ENCODE peak calls at places on chromosomes 7 and 10, in five cellular contexts. One of them, this sample, is unnamed.

GRCh38 chr10:104293021-104293420 is 24.0 kb downstream of the GSTO2 start:
- DNase-seq in H1: no peak
- DNase-seq in H9: no peak
- DNase-seq in mesenchymal stem cell: no peak
- DNase-seq in trophoblast cell: peak
- DNase-seq in this sample: no peak

GRCh38 chr7:51325937-51326336 is 9.3 kb upstream of the COBL start:
- DNase-seq in H1: no peak
- DNase-seq in H9: no peak
- DNase-seq in mesenchymal stem cell: peak
- DNase-seq in trophoblast cell: peak
- DNase-seq in this sample: no peak

GRCh38 chr10:5832946-5833345 is 19.7 kb upstream of the GDI2 start:
- DNase-seq in H1: no peak
- DNase-seq in H9: no peak
- DNase-seq in mesenchymal stem cell: no peak
- DNase-seq in trophoblast cell: peak
- DNase-seq in this sample: no peak

GRCh38 chr10:131277278-131277677 is 34.2 kb downstream of the TCERG1L start:
- DNase-seq in H1: no peak
- DNase-seq in H9: no peak
- DNase-seq in mesenchymal stem cell: no peak
- DNase-seq in trophoblast cell: no peak
- DNase-seq in this sample: no peak

GRCh38 chr7:2031496-2031895 is 201.2 kb downstream of the MAD1L1 start:
- DNase-seq in H1: no peak
- DNase-seq in H9: no peak
- DNase-seq in mesenchymal stem cell: no peak
- DNase-seq in trophoblast cell: no peak
- DNase-seq in this sample: no peak

GRCh38 chr7:70756789-70757188 is 375.2 kb upstream of the GALNT17 start:
- DNase-seq in H1: no peak
- DNase-seq in H9: no peak
- DNase-seq in mesenchymal stem cell: no peak
- DNase-seq in trophoblast cell: no peak
- DNase-seq in this sample: no peak

GRCh38 chr10:71971311-71971731 is 7.1 kb downstream of the CHST3 start:
- DNase-seq in H1: no peak
- DNase-seq in H9: no peak
- DNase-seq in mesenchymal stem cell: no peak
- DNase-seq in trophoblast cell: no peak
- DNase-seq in this sample: no peak

GRCh38 chr7:28575241-28575643 is 162.9 kb downstream of the CREB5 start:
- DNase-seq in H1: no peak
- DNase-seq in H9: no peak
- DNase-seq in mesenchymal stem cell: peak
- DNase-seq in trophoblast cell: peak
- DNase-seq in this sample: no peak

GRCh38 chr10:17115683-17116082 is 13.9 kb downstream of the CUBN start:
- DNase-seq in H1: no peak
- DNase-seq in H9: no peak
- DNase-seq in mesenchymal stem cell: peak
- DNase-seq in trophoblast cell: no peak
- DNase-seq in this sample: no peak

GRCh38 chr7:153381275-153382119 is 621.9 kb downstream of the ACTR3B start:
- DNase-seq in H1: peak
- DNase-seq in H9: peak
- DNase-seq in mesenchymal stem cell: no peak
- DNase-seq in trophoblast cell: peak
- DNase-seq in this sample: peak

GRCh38 chr7:158325530-158326381 is 261.9 kb downstream of the PTPRN2 start:
- DNase-seq in H1: peak
- DNase-seq in H9: peak
- DNase-seq in mesenchymal stem cell: no peak
- DNase-seq in trophoblast cell: no peak
- DNase-seq in this sample: peak

GRCh38 chr7:155517969-155518368 is 28.4 kb downstream of the CNPY1 start:
- DNase-seq in H1: no peak
- DNase-seq in H9: no peak
- DNase-seq in mesenchymal stem cell: no peak
- DNase-seq in trophoblast cell: no peak
- DNase-seq in this sample: no peak

GRCh38 chr10:94567714-94568520 is 22.3 kb downstream of the HELLS start:
- DNase-seq in H1: no peak
- DNase-seq in H9: no peak
- DNase-seq in mesenchymal stem cell: no peak
- DNase-seq in trophoblast cell: no peak
- DNase-seq in this sample: no peak

GRCh38 chr10:2067015-2067414 is 329.7 kb upstream of the ADARB2 start:
- DNase-seq in H1: no peak
- DNase-seq in H9: no peak
- DNase-seq in mesenchymal stem cell: no peak
- DNase-seq in trophoblast cell: no peak
- DNase-seq in this sample: no peak

GRCh38 chr7:81725496-81726117 is 44.2 kb downstream of the HGF start:
- DNase-seq in H1: peak
- DNase-seq in H9: no peak
- DNase-seq in mesenchymal stem cell: peak
- DNase-seq in trophoblast cell: no peak
- DNase-seq in this sample: no peak

GRCh38 chr10:69769395-69769989 is 32.2 kb upstream of the COL13A1 start:
- DNase-seq in H1: peak
- DNase-seq in H9: peak
- DNase-seq in mesenchymal stem cell: peak
- DNase-seq in trophoblast cell: peak
- DNase-seq in this sample: no peak

GRCh38 chr7:28020302-28020940 is 160.2 kb downstream of the JAZF1 start:
- DNase-seq in H1: peak
- DNase-seq in H9: peak
- DNase-seq in mesenchymal stem cell: peak
- DNase-seq in trophoblast cell: peak
- DNase-seq in this sample: peak

GRCh38 chr7:92715963-92716362 is 120.4 kb downstream of the CDK6 start:
- DNase-seq in H1: no peak
- DNase-seq in H9: no peak
- DNase-seq in mesenchymal stem cell: no peak
- DNase-seq in trophoblast cell: no peak
- DNase-seq in this sample: no peak

DNA sequence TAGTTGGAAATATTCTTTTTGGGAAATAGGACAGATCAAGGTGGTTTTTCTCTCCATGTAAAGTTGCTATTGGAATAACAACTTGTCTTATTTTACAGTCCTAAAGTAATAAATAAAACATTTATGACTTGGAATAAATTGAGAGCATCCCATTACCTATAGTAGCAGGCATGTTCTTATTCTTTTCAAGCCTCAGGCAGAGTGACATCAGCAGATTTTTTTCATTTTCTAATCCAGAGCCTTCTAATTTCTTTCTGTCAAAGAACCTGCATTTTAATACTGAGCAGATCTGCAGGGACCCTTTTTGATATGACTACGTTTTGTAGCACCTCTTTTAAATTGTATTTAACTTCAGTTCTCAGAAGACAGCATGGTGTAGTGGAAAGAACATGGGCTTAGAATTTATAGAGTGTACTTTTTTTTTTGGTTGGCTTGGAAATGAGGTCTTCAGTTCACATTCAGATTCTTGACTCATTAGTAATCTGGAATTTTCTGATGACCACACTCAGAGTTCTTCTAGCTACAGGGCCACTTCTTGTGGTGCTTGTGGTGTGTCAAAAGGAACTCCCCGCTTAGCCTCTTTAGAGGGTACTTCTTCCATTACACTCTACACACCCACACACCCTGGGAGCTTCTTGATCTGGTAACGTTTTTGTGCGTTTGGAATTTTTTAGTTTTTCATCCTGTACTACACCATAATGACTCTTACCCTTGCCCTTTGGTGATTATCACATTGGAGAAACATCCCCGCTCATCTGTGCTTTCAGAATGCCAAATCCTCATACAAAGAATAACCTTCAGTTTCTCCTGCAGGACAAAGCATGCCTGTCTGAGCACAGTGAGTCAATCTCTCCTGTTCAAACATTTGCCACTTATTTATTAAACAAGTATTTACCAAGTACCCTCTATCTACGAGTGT is 34.6 kb downstream of the AGK start:
- DNase-seq in H1: no peak
- DNase-seq in H9: no peak
- DNase-seq in mesenchymal stem cell: peak
- DNase-seq in trophoblast cell: peak
- DNase-seq in this sample: no peak
- H2BK12ac ChIP-seq in H1: peak
- H2BK12ac ChIP-seq in H9: no peak
- H2BK12ac ChIP-seq in mesenchymal stem cell: no peak
- H2BK12ac ChIP-seq in trophoblast cell: no peak
- H2BK12ac ChIP-seq in this sample: no peak

DNA sequence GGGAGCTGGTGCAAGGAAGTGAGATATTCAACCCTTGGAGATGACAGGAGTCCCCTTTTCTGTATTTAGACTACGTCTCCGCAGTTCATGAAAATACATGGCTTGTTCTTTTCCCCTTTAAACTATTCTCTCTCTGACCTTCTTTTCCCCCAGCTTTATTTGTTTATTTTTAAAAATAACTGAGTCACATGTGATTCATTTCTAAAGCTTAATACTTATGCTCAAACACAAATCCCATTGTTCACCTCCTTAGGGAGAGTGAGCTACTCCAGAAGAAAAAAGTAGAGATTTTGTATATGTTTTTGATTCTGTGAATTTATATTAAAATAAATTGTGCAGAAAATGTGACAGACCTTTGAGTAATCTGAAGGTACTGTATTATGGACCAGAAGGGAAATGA is 35.9 kb upstream of the FZD1 start:
- DNase-seq in H1: no peak
- DNase-seq in H9: no peak
- DNase-seq in mesenchymal stem cell: peak
- DNase-seq in trophoblast cell: no peak
- DNase-seq in this sample: no peak
- H3K9ac ChIP-seq in H1: no peak
- H3K9ac ChIP-seq in H9: no peak
- H3K9ac ChIP-seq in mesenchymal stem cell: peak
- H3K9ac ChIP-seq in trophoblast cell: no peak
- H3K9ac ChIP-seq in this sample: no peak

GRCh38 chr7:729154-730000 is 2.3 kb upstream of the PRKAR1B start:
- DNase-seq in H1: no peak
- DNase-seq in H9: no peak
- DNase-seq in mesenchymal stem cell: no peak
- DNase-seq in trophoblast cell: no peak
- DNase-seq in this sample: no peak
- H4K91ac ChIP-seq in H1: no peak
- H4K91ac ChIP-seq in H9: no peak
- H4K91ac ChIP-seq in mesenchymal stem cell: no peak
- H4K91ac ChIP-seq in trophoblast cell: no peak
- H4K91ac ChIP-seq in this sample: no peak

DNA sequence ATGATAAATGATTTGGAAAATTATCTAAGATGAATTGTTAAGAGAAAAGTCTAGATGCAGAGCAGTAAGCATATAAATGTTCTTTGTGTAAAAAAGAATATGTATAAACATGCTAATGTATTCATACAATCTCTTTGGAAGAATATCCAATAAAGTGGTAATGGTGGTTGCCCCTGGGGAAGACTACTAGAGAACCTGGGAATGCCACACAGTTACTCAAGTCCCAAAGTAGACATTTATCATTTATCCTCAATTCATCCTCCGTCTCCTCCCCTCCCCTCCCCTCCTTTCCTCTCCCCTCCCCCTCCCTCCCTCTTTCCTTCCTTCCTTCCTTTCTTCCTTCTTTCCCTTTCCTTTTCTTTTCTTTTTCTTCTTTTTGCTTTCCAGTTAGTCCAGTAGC is 51.7 kb downstream of the LRRC18 start:
- DNase-seq in H1: no peak
- DNase-seq in H9: no peak
- DNase-seq in mesenchymal stem cell: no peak
- DNase-seq in trophoblast cell: no peak
- DNase-seq in this sample: no peak
- H2BK12ac ChIP-seq in H1: no peak
- H2BK12ac ChIP-seq in H9: no peak
- H2BK12ac ChIP-seq in mesenchymal stem cell: no peak
- H2BK12ac ChIP-seq in trophoblast cell: no peak
- H2BK12ac ChIP-seq in this sample: no peak

GRCh38 chr10:21524131-21524525 is 1.4 kb downstream of the SKIDA1 start:
- DNase-seq in H1: no peak
- DNase-seq in H9: no peak
- DNase-seq in mesenchymal stem cell: no peak
- DNase-seq in trophoblast cell: no peak
- DNase-seq in this sample: no peak
- H3K9ac ChIP-seq in H1: no peak
- H3K9ac ChIP-seq in H9: no peak
- H3K9ac ChIP-seq in mesenchymal stem cell: peak
- H3K9ac ChIP-seq in trophoblast cell: no peak
- H3K9ac ChIP-seq in this sample: no peak

GRCh38 chr7:78770422-78771410 is 682.8 kb downstream of the MAGI2 start:
- DNase-seq in H1: peak
- DNase-seq in H9: peak
- DNase-seq in mesenchymal stem cell: peak
- DNase-seq in trophoblast cell: no peak
- DNase-seq in this sample: no peak
- H4K91ac ChIP-seq in H1: no peak
- H4K91ac ChIP-seq in H9: no peak
- H4K91ac ChIP-seq in mesenchymal stem cell: no peak
- H4K91ac ChIP-seq in trophoblast cell: no peak
- H4K91ac ChIP-seq in this sample: no peak

DNA sequence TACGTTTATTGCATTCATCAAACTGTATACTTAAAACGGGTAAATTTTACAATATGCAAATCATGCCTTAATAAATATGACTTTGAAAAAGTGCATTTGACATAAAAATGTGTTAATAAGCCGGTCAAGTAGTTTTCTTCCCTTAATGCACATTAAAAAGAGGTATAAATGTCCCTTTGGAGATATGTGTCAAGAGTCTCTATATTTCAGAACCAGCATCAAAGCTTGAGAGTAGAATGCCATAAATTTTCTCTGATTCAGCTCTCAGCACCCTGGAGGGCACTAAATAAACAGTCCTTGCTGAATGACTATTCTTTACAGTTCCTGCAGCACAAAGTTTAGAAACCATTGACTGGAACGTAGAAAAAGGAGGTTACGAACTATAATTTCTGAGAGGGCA is 84.6 kb upstream of the GRM3 start:
- DNase-seq in H1: no peak
- DNase-seq in H9: no peak
- DNase-seq in mesenchymal stem cell: no peak
- DNase-seq in trophoblast cell: no peak
- DNase-seq in this sample: no peak
- H2BK12ac ChIP-seq in H1: no peak
- H2BK12ac ChIP-seq in H9: no peak
- H2BK12ac ChIP-seq in mesenchymal stem cell: no peak
- H2BK12ac ChIP-seq in trophoblast cell: no peak
- H2BK12ac ChIP-seq in this sample: no peak